ENCODE peak calls at places on chromosomes 12 and 14, in six cellular contexts. J, P, K, R, A and F are unnamed samples.

GRCh38 chr12:113040722-113041168 is 15.8 kb upstream of the DTX1 start:
- DNase-seq in K (no peak), P (peak; percentile 41), J (peak; percentile 93), R (peak; percentile 43), A (peak; percentile 90), F (peak; percentile 21)

GRCh38 chr12:93266-94005 is 26.9 kb downstream of the IQSEC3 start:
- DNase-seq in A (no peak), J (no peak), P (no peak), K (no peak), R (no peak), F (no peak)

GRCh38 chr14:53848851-53849250 is 107.8 kb downstream of the BMP4 start:
- DNase-seq in R (no peak), A (no peak), P (no peak), J (peak; percentile 21), K (no peak), F (no peak)

GRCh38 chr12:111327474-111327873 is 41.4 kb downstream of the PHETA1 start:
- DNase-seq in A (no peak), K (no peak), J (no peak), P (no peak), R (no peak), F (no peak)

GRCh38 chr14:71720978-71721624 is 211.1 kb upstream of the RGS6 start:
- DNase-seq in A (peak; percentile 18), R (peak; percentile 85), P (peak; percentile 14), J (no peak), K (no peak), F (no peak)

GRCh38 chr12:92414383-92415065 is 268.9 kb upstream of the BTG1 start:
- DNase-seq in P (no peak), J (no peak), A (no peak), R (peak; percentile 51), K (no peak), F (no peak)

GRCh38 chr14:104973215-104974145 is 4.7 kb downstream of the AHNAK2 start:
- DNase-seq in R (peak; percentile 94), P (peak; percentile 87), K (peak; percentile 86), A (peak; percentile 86), J (peak; percentile 96), F (no peak)

GRCh38 chr14:90489916-90490726 is 93.3 kb downstream of the CALM1 start:
- DNase-seq in A (no peak), P (no peak), R (peak; percentile 18), K (no peak), J (no peak), F (no peak)

GRCh38 chr12:23950775-23951391 is 1.4 kb upstream of the SOX5 start:
- DNase-seq in R (peak; percentile 17), P (no peak), A (no peak), K (no peak), J (no peak), F (no peak)

GRCh38 chr14:90883782-90884181 is 67.6 kb upstream of the TTC7B start:
- DNase-seq in K (no peak), A (no peak), P (no peak), R (peak; percentile 31), J (no peak), F (no peak)

GRCh38 chr14:105135700-105136395 is 32.7 kb downstream of the JAG2 start:
- DNase-seq in K (peak; percentile 20), P (no peak), A (no peak), J (no peak), R (no peak), F (no peak)

GRCh38 chr12:120971299-120972180 is 6.8 kb upstream of the HNF1A start:
- DNase-seq in J (no peak), A (peak; percentile 63), R (peak; percentile 63), K (no peak), P (no peak), F (no peak)

GRCh38 chr12:119704065-119704747 is 36.3 kb downstream of the PRKAB1 start:
- DNase-seq in K (no peak), A (peak; percentile 38), J (no peak), R (peak; percentile 50), P (no peak), F (no peak)

GRCh38 chr12:113439606-113440030 is 17.4 kb downstream of the SDSL start:
- DNase-seq in K (no peak), R (peak; percentile 31), P (no peak), J (no peak), A (no peak), F (no peak)

GRCh38 chr14:29846339-29847129 is 81.1 kb downstream of the PRKD1 start:
- DNase-seq in K (no peak), R (peak; percentile 69), J (no peak), A (no peak), P (no peak), F (no peak)

GRCh38 chr12:124727244-124727673 is 136.4 kb downstream of the SCARB1 start:
- DNase-seq in J (no peak), P (peak; percentile 55), R (no peak), K (peak; percentile 83), A (peak; percentile 65), F (peak; percentile 30)

GRCh38 chr12:6821271-6821673 is 349 bp upstream of the GPR162 start:
- DNase-seq in K (no peak), A (peak; percentile 86), J (peak; percentile 96), R (peak; percentile 80), P (peak; percentile 60), F (no peak)

GRCh38 chr12:51244269-51244668 is 5.6 kb downstream of the DAZAP2 start:
- DNase-seq in P (no peak), R (peak; percentile 40), J (no peak), A (no peak), K (no peak), F (no peak)

GRCh38 chr12:55760663-55761062 is 17.7 kb downstream of the GDF11 start:
- DNase-seq in R (no peak), J (no peak), P (no peak), K (no peak), A (no peak), F (no peak)

GRCh38 chr14:89277229-89277628 is 139.8 kb downstream of the FOXN3 start:
- DNase-seq in K (no peak), A (no peak), R (no peak), P (no peak), J (no peak), F (no peak)

GRCh38 chr14:22977684-22978486 is 4.5 kb downstream of the AJUBA start:
- DNase-seq in J (no peak), R (peak; percentile 67), A (peak; percentile 83), P (peak; percentile 52), K (peak; percentile 63), F (no peak)

GRCh38 chr14:22872833-22873520 is 1.4 kb downstream of the LRP10 start:
- DNase-seq in P (no peak), K (peak; percentile 43), R (no peak), A (no peak), J (no peak), F (no peak)

GRCh38 chr12:12507121-12507520 is 55.5 kb downstream of the DUSP16 start:
- DNase-seq in J (no peak), K (no peak), A (no peak), P (no peak), R (no peak), F (no peak)

GRCh38 chr14:68611611-68612010 is 181.3 kb downstream of the ZFP36L1 start:
- DNase-seq in P (no peak), A (no peak), R (no peak), K (no peak), J (no peak), F (no peak)

GRCh38 chr12:40569626-40570179 is 122.5 kb upstream of the CNTN1 start:
- DNase-seq in P (no peak), A (no peak), J (no peak), R (peak; percentile 2), K (no peak), F (no peak)

GRCh38 chr12:67693895-67694294 is 45.4 kb downstream of the DYRK2 start:
- DNase-seq in K (no peak), J (no peak), A (no peak), P (no peak), R (no peak), F (no peak)

GRCh38 chr12:2311001-2311778 is 258.4 kb downstream of the CACNA1C start:
- DNase-seq in P (no peak), J (no peak), A (no peak), K (no peak), R (peak; percentile 80), F (no peak)

GRCh38 chr12:57459055-57459749 is 383 bp upstream of the GLI1 start:
- DNase-seq in K (peak; percentile 85), J (peak; percentile 97), P (peak; percentile 95), A (peak; percentile 76), R (peak; percentile 96), F (peak; percentile 73)
- TF ChIP-seq POLR2A in K (no peak), J (peak; percentile 48), P (peak; percentile 41), A (peak; percentile 7), R (peak; percentile 62), F (peak; percentile 49)

GRCh38 chr12:108299980-108300696 is 39.0 kb downstream of the CMKLR1 start:
- DNase-seq in K (no peak), P (no peak), J (no peak), A (no peak), R (no peak), F (no peak)

GRCh38 chr12:108297895-108298760 is 41.0 kb downstream of the CMKLR1 start:
- DNase-seq in K (no peak), A (no peak), R (no peak), J (no peak), P (no peak), F (no peak)

GRCh38 chr12:108297424-108297823 is 41.7 kb downstream of the CMKLR1 start:
- DNase-seq in A (no peak), R (no peak), P (no peak), J (no peak), K (no peak), F (no peak)

GRCh38 chr12:108299516-108299915 is 39.6 kb downstream of the CMKLR1 start:
- DNase-seq in J (no peak), K (no peak), R (no peak), P (no peak), A (no peak), F (no peak)

GRCh38 chr12:108298761-108299275 is 40.3 kb downstream of the CMKLR1 start:
- DNase-seq in K (no peak), R (no peak), A (no peak), J (no peak), P (no peak), F (no peak)
- TF ChIP-seq POLR2A in K (no peak), R (no peak), A (no peak), J (no peak), P (no peak), F (no peak)

GRCh38 chr12:32273712-32274111 is 125.6 kb upstream of the FGD4 start:
- DNase-seq in J (no peak), A (no peak), P (peak; percentile 55), K (no peak), R (no peak), F (no peak)
- TF ChIP-seq POLR2A in J (no peak), A (no peak), P (peak; percentile 20), K (no peak), R (no peak), F (no peak)

GRCh38 chr14:24183014-24183481 is 5.6 kb downstream of the IPO4 start:
- DNase-seq in R (no peak), A (no peak), J (no peak), P (no peak), K (no peak), F (no peak)
- TF ChIP-seq POLR2A in R (no peak), A (no peak), J (no peak), P (no peak), K (no peak), F (no peak)